ENCODE peak calls at places on chromosomes 6 and 20, in ten cellular contexts. V, C, M, G, Y, Q, X, B, E and S are unnamed samples.

GRCh38 chr20:50304883-50305635 is 114.4 kb downstream of the CEBPB start:
- DNase-seq in V (peak), C (peak), M (no peak), G (no peak), Y (no peak), Q (no peak), X (no peak), B (peak), E (no peak), S (peak)

GRCh38 chr20:57335392-57335791 is 5.8 kb downstream of the SPO11 start:
- DNase-seq in V (peak), C (no peak), M (peak), G (no peak), Y (no peak), Q (no peak), X (no peak), B (peak), E (no peak), S (no peak)

GRCh38 chr20:7702141-7702540 is 238.1 kb downstream of the HAO1 start:
- DNase-seq in V (peak), C (no peak), M (no peak), G (no peak), Y (no peak), Q (no peak), X (no peak), B (no peak), E (no peak), S (no peak)

GRCh38 chr20:3813758-3814581 is 6.4 kb upstream of the AP5S1 start:
- DNase-seq in V (no peak), C (peak), M (no peak), G (no peak), Y (no peak), Q (peak), X (no peak), B (no peak), E (no peak), S (no peak)

GRCh38 chr6:140071115-140071514 is 696.7 kb upstream of the CITED2 start:
- DNase-seq in V (peak), C (no peak), M (no peak), G (peak), Y (no peak), Q (no peak), X (no peak), B (peak), E (no peak), S (no peak)

GRCh38 chr20:58174708-58175287 is 53.7 kb downstream of the ANKRD60 start:
- DNase-seq in V (peak), C (peak), M (no peak), G (no peak), Y (no peak), Q (no peak), X (no peak), B (peak), E (no peak), S (no peak)

GRCh38 chr20:663315-664090 is 10.5 kb upstream of the SRXN1 start:
- DNase-seq in V (peak), C (no peak), M (no peak), G (peak), Y (no peak), Q (peak), X (no peak), B (no peak), E (no peak), S (no peak)

GRCh38 chr6:135269399-135270005 is 88.4 kb downstream of the MYB start:
- DNase-seq in V (no peak), C (no peak), M (no peak), G (no peak), Y (no peak), Q (no peak), X (no peak), B (no peak), E (no peak), S (no peak)

GRCh38 chr6:131781717-131782116 is 26.1 kb upstream of the ENPP1 start:
- DNase-seq in V (no peak), C (no peak), M (no peak), G (no peak), Y (no peak), Q (no peak), X (no peak), B (no peak), E (no peak), S (no peak)

GRCh38 chr20:23257848-23258746 is 92.5 kb upstream of the NXT1 start:
- DNase-seq in V (peak), C (no peak), M (no peak), G (peak), Y (no peak), Q (no peak), X (no peak), B (peak), E (peak), S (peak)

GRCh38 chr6:30730611-30731435 is 10.7 kb downstream of the TUBB start:
- DNase-seq in V (peak), C (peak), M (no peak), G (peak), Y (peak), Q (peak), X (no peak), B (no peak), E (peak), S (no peak)

GRCh38 chr20:45779011-45779915 is 12.4 kb downstream of the WFDC3 start:
- DNase-seq in V (peak), C (peak), M (peak), G (peak), Y (no peak), Q (peak), X (peak), B (peak), E (no peak), S (peak)

GRCh38 chr20:22411568-22412450 is 172.6 kb downstream of the FOXA2 start:
- DNase-seq in V (peak), C (no peak), M (no peak), G (no peak), Y (no peak), Q (no peak), X (no peak), B (peak), E (peak), S (no peak)

GRCh38 chr20:35342154-35342769 is 50.0 kb upstream of the FAM83C start:
- DNase-seq in V (no peak), C (no peak), M (peak), G (peak), Y (no peak), Q (no peak), X (no peak), B (no peak), E (no peak), S (no peak)

GRCh38 chr6:48151142-48151541 is 40.1 kb upstream of the PTCHD4 start:
- DNase-seq in V (peak), C (no peak), M (no peak), G (no peak), Y (no peak), Q (no peak), X (no peak), B (no peak), E (no peak), S (no peak)

GRCh38 chr20:9852566-9852965 is 13.7 kb upstream of the PAK5 start:
- DNase-seq in V (no peak), C (no peak), M (no peak), G (no peak), Y (no peak), Q (no peak), X (no peak), B (no peak), E (no peak), S (no peak)

GRCh38 chr6:128599036-128599435 is 78.6 kb upstream of the PTPRK start:
- DNase-seq in V (peak), C (no peak), M (no peak), G (no peak), Y (no peak), Q (no peak), X (no peak), B (no peak), E (no peak), S (no peak)

GRCh38 chr6:41092421-41093140 is 19.8 kb downstream of the NFYA start:
- DNase-seq in V (peak), C (no peak), M (peak), G (peak), Y (no peak), Q (no peak), X (no peak), B (peak), E (peak), S (no peak)

GRCh38 chr6:26324295-26324727 is 40.7 kb upstream of the BTN3A2 start:
- DNase-seq in V (no peak), C (no peak), M (no peak), G (no peak), Y (no peak), Q (no peak), X (no peak), B (no peak), E (no peak), S (no peak)

GRCh38 chr20:21143194-21143890 is 17.5 kb downstream of the KIZ start:
- DNase-seq in V (no peak), C (no peak), M (no peak), G (no peak), Y (no peak), Q (no peak), X (no peak), B (no peak), E (no peak), S (no peak)

GRCh38 chr6:150006961-150007464 is 18.3 kb downstream of the RAET1L start:
- DNase-seq in V (peak), C (no peak), M (peak), G (peak), Y (no peak), Q (peak), X (no peak), B (no peak), E (no peak), S (no peak)

GRCh38 chr6:136181191-136181833 is 68.8 kb downstream of the MTFR2 start:
- DNase-seq in V (no peak), C (no peak), M (peak), G (no peak), Y (no peak), Q (no peak), X (no peak), B (no peak), E (no peak), S (no peak)

GRCh38 chr6:169619650-169620049 is 82.2 kb downstream of the WDR27 start:
- DNase-seq in V (peak), C (no peak), M (no peak), G (no peak), Y (no peak), Q (no peak), X (no peak), B (peak), E (no peak), S (no peak)

GRCh38 chr6:28863607-28864320 is 60.0 kb downstream of the TRIM27 start:
- DNase-seq in V (peak), C (peak), M (peak), G (peak), Y (peak), Q (peak), X (peak), B (peak), E (peak), S (no peak)